ENCODE peak calls at places on chromosome 16, in five cellular contexts. Q is NCI-H510A; R is stimulated activated naive CD8-positive, alpha-beta T cell treated with anti-CD3 and anti-CD28 coated beads, Interleukin-15, amount 100 ng/mL, for 72 hours; N is substantia nigra; J is CD4-positive, CD25-positive, alpha-beta regulatory T cell. S is an unnamed sample.

GRCh38 chr16:46908540-46909372 is 24.6 kb downstream of the GPT2 start:
- DNase-seq in Q (no peak), R (peak; percentile 46), N (no peak), J (peak; percentile 46), S (no peak)

GRCh38 chr16:15398618-15399316 is 3.2 kb downstream of the MPV17L start:
- DNase-seq in Q (no peak), R (no peak), N (no peak), J (no peak), S (no peak)

GRCh38 chr16:56013962-56014552 is 138.9 kb upstream of the CES5A start:
- DNase-seq in Q (no peak), R (peak; percentile 20), N (no peak), J (no peak), S (no peak)

GRCh38 chr16:66549284-66550131 is at the start of gene TK2:
- DNase-seq in Q (no peak), R (peak; percentile 82), N (no peak), J (peak; percentile 57), S (no peak)

GRCh38 chr16:89922884-89923639 is at the start of gene TUBB3:
- DNase-seq in Q (no peak), R (no peak), N (peak; percentile 29), J (no peak), S (peak; percentile 11)

GRCh38 chr16:50742521-50743150 is 750 bp downstream of the CYLD start:
- DNase-seq in Q (no peak), R (peak; percentile 75), N (no peak), J (peak; percentile 47), S (no peak)

GRCh38 chr16:69311533-69312388 is 611 bp downstream of the VPS4A start:
- DNase-seq in Q (no peak), R (peak; percentile 61), N (no peak), J (peak; percentile 21), S (peak; percentile 34)

GRCh38 chr16:4213721-4214120 is 28.2 kb downstream of the SRL start:
- DNase-seq in Q (no peak), R (no peak), N (no peak), J (no peak), S (no peak)

GRCh38 chr16:83771306-83771942 is 36.4 kb upstream of the HSBP1 start:
- DNase-seq in Q (no peak), R (no peak), N (no peak), J (no peak), S (no peak)

GRCh38 chr16:47019563-47019962 is 46.1 kb upstream of the DNAJA2 start:
- DNase-seq in Q (no peak), R (no peak), N (no peak), J (no peak), S (no peak)

GRCh38 chr16:56203052-56203451 is 11.8 kb downstream of the GNAO1 start:
- DNase-seq in Q (no peak), R (peak; percentile 72), N (no peak), J (no peak), S (no peak)

GRCh38 chr16:1156111-1156982 is 3.4 kb downstream of the CACNA1H start:
- DNase-seq in Q (no peak), R (no peak), N (no peak), J (no peak), S (no peak)

GRCh38 chr16:10945065-10945787 is 862 bp downstream of the CLEC16A start:
- DNase-seq in Q (no peak), R (no peak), N (no peak), J (no peak), S (no peak)

GRCh38 chr16:74123826-74124225 is 172.8 kb upstream of the PSMD7 start:
- DNase-seq in Q (no peak), R (no peak), N (no peak), J (no peak), S (no peak)

GRCh38 chr16:67965668-67966548 is 2.5 kb downstream of the SLC12A4 start:
- DNase-seq in Q (no peak), R (no peak), N (no peak), J (no peak), S (no peak)

GRCh38 chr16:2159052-2159838 is 3.7 kb downstream of the TRAF7 start:
- DNase-seq in Q (no peak), R (no peak), N (no peak), J (no peak), S (peak; percentile 26)

GRCh38 chr16:1183235-1183907 is 30.5 kb downstream of the CACNA1H start:
- DNase-seq in Q (no peak), R (no peak), N (no peak), J (no peak), S (no peak)

GRCh38 chr16:50509521-50510341 is 38.5 kb upstream of the NKD1 start:
- DNase-seq in Q (no peak), R (peak; percentile 27), N (no peak), J (peak; percentile 8), S (no peak)

GRCh38 chr16:82007189-82007588 is 4.1 kb downstream of the SDR42E1 start:
- DNase-seq in Q (no peak), R (no peak), N (no peak), J (no peak), S (no peak)

S was measured in amygdala.